ENCODE peak calls at places on chromosomes 2 and 18, in seven cellular contexts. One of them, this sample, is unnamed. For H3K27me3, the result is how much of the 10 kb centered on the place peaks cover.

GRCh38 chr2:56185582-56186046 is 1.8 kb downstream of the CCDC85A start:
- DNase-seq in GM23338: peak
- DNase-seq in MM.1S: no peak
- DNase-seq in lower lobe of right lung: peak
- DNase-seq in WERI-Rb-1: peak
- DNase-seq in CD8-positive, alpha-beta memory T cell: no peak
- DNase-seq in GM23248: peak
- DNase-seq in this sample: peak

GRCh38 chr2:197322729-197323720 is 12.4 kb upstream of the ANKRD44 start:
- DNase-seq in GM23338: peak
- DNase-seq in MM.1S: no peak
- DNase-seq in lower lobe of right lung: no peak
- DNase-seq in WERI-Rb-1: no peak
- DNase-seq in CD8-positive, alpha-beta memory T cell: peak
- DNase-seq in GM23248: no peak
- DNase-seq in this sample: no peak

GRCh38 chr18:57353940-57354461 is 1.6 kb downstream of the ST8SIA3 start:
- DNase-seq in GM23338: peak
- DNase-seq in MM.1S: no peak
- DNase-seq in lower lobe of right lung: no peak
- DNase-seq in WERI-Rb-1: peak
- DNase-seq in CD8-positive, alpha-beta memory T cell: no peak
- DNase-seq in GM23248: peak
- DNase-seq in this sample: peak

GRCh38 chr2:45450633-45451032 is 160.4 kb downstream of the SRBD1 start:
- DNase-seq in GM23338: no peak
- DNase-seq in MM.1S: no peak
- DNase-seq in lower lobe of right lung: no peak
- DNase-seq in WERI-Rb-1: no peak
- DNase-seq in CD8-positive, alpha-beta memory T cell: no peak
- DNase-seq in GM23248: no peak
- DNase-seq in this sample: no peak

GRCh38 chr2:85678384-85678783 is 10.4 kb upstream of the SFTPB start:
- DNase-seq in GM23338: no peak
- DNase-seq in MM.1S: no peak
- DNase-seq in lower lobe of right lung: no peak
- DNase-seq in WERI-Rb-1: no peak
- DNase-seq in CD8-positive, alpha-beta memory T cell: no peak
- DNase-seq in GM23248: no peak
- DNase-seq in this sample: no peak

GRCh38 chr2:24432121-24432520 is 58.9 kb upstream of the NCOA1 start:
- DNase-seq in GM23338: no peak
- DNase-seq in MM.1S: no peak
- DNase-seq in lower lobe of right lung: no peak
- DNase-seq in WERI-Rb-1: no peak
- DNase-seq in CD8-positive, alpha-beta memory T cell: no peak
- DNase-seq in GM23248: no peak
- DNase-seq in this sample: no peak

GRCh38 chr2:205361272-205361671 is 321.0 kb upstream of the NRP2 start:
- DNase-seq in GM23338: no peak
- DNase-seq in MM.1S: no peak
- DNase-seq in lower lobe of right lung: no peak
- DNase-seq in WERI-Rb-1: no peak
- DNase-seq in CD8-positive, alpha-beta memory T cell: no peak
- DNase-seq in GM23248: peak
- DNase-seq in this sample: no peak

GRCh38 chr2:16773080-16773713 is 107.6 kb upstream of the CYRIA start:
- DNase-seq in GM23338: peak
- DNase-seq in MM.1S: peak
- DNase-seq in lower lobe of right lung: no peak
- DNase-seq in WERI-Rb-1: peak
- DNase-seq in CD8-positive, alpha-beta memory T cell: no peak
- DNase-seq in GM23248: peak
- DNase-seq in this sample: peak

GRCh38 chr2:40251146-40251545 is 200.7 kb downstream of the SLC8A1 start:
- DNase-seq in GM23338: peak
- DNase-seq in MM.1S: no peak
- DNase-seq in lower lobe of right lung: no peak
- DNase-seq in WERI-Rb-1: no peak
- DNase-seq in CD8-positive, alpha-beta memory T cell: no peak
- DNase-seq in GM23248: no peak
- DNase-seq in this sample: no peak

GRCh38 chr2:235666240-235666781 is 172.5 kb downstream of the AGAP1 start:
- DNase-seq in GM23338: peak
- DNase-seq in MM.1S: peak
- DNase-seq in lower lobe of right lung: no peak
- DNase-seq in WERI-Rb-1: peak
- DNase-seq in CD8-positive, alpha-beta memory T cell: no peak
- DNase-seq in GM23248: peak
- DNase-seq in this sample: peak

GRCh38 chr2:87403893-87404175 is 344.1 kb upstream of the PLGLB2 start:
- DNase-seq in GM23338: no peak
- DNase-seq in MM.1S: no peak
- DNase-seq in lower lobe of right lung: no peak
- DNase-seq in WERI-Rb-1: no peak
- DNase-seq in CD8-positive, alpha-beta memory T cell: no peak
- DNase-seq in GM23248: no peak
- DNase-seq in this sample: peak

GRCh38 chr2:240963065-240963375 is 35.4 kb upstream of the SNED1 start:
- DNase-seq in GM23338: no peak
- DNase-seq in MM.1S: no peak
- DNase-seq in lower lobe of right lung: peak
- DNase-seq in WERI-Rb-1: no peak
- DNase-seq in CD8-positive, alpha-beta memory T cell: no peak
- DNase-seq in GM23248: no peak
- DNase-seq in this sample: peak

GRCh38 chr18:77131652-77132368 is 773 bp downstream of the MBP start:
- DNase-seq in GM23338: peak
- DNase-seq in MM.1S: no peak
- DNase-seq in lower lobe of right lung: peak
- DNase-seq in WERI-Rb-1: no peak
- DNase-seq in CD8-positive, alpha-beta memory T cell: no peak
- DNase-seq in GM23248: peak
- DNase-seq in this sample: no peak

GRCh38 chr2:100104718-100105677 is 37.4 kb downstream of the AFF3 start:
- DNase-seq in GM23338: peak
- DNase-seq in MM.1S: no peak
- DNase-seq in lower lobe of right lung: no peak
- DNase-seq in WERI-Rb-1: peak
- DNase-seq in CD8-positive, alpha-beta memory T cell: peak
- DNase-seq in GM23248: peak
- DNase-seq in this sample: peak

GRCh38 chr18:50399582-50399981 is 24.7 kb downstream of the SKA1 start:
- DNase-seq in GM23338: no peak
- DNase-seq in MM.1S: no peak
- DNase-seq in lower lobe of right lung: no peak
- DNase-seq in WERI-Rb-1: no peak
- DNase-seq in CD8-positive, alpha-beta memory T cell: no peak
- DNase-seq in GM23248: no peak
- DNase-seq in this sample: no peak

GRCh38 chr2:117853316-117853715 is 38.8 kb downstream of the DDX18 start:
- DNase-seq in GM23338: no peak
- DNase-seq in MM.1S: no peak
- DNase-seq in lower lobe of right lung: no peak
- DNase-seq in WERI-Rb-1: no peak
- DNase-seq in CD8-positive, alpha-beta memory T cell: no peak
- DNase-seq in GM23248: no peak
- DNase-seq in this sample: no peak

GRCh38 chr2:117853873-117854272 is 39.4 kb downstream of the DDX18 start:
- DNase-seq in GM23338: no peak
- DNase-seq in MM.1S: no peak
- DNase-seq in lower lobe of right lung: no peak
- DNase-seq in WERI-Rb-1: no peak
- DNase-seq in CD8-positive, alpha-beta memory T cell: no peak
- DNase-seq in GM23248: no peak
- DNase-seq in this sample: no peak

GRCh38 chr2:117851969-117852368 is 37.5 kb downstream of the DDX18 start:
- DNase-seq in GM23338: no peak
- DNase-seq in MM.1S: no peak
- DNase-seq in lower lobe of right lung: no peak
- DNase-seq in WERI-Rb-1: no peak
- DNase-seq in CD8-positive, alpha-beta memory T cell: no peak
- DNase-seq in GM23248: no peak
- DNase-seq in this sample: no peak

GRCh38 chr2:117850461-117850860 is 36.0 kb downstream of the DDX18 start:
- DNase-seq in GM23338: no peak
- DNase-seq in MM.1S: no peak
- DNase-seq in lower lobe of right lung: no peak
- DNase-seq in WERI-Rb-1: no peak
- DNase-seq in CD8-positive, alpha-beta memory T cell: no peak
- DNase-seq in GM23248: no peak
- DNase-seq in this sample: no peak

DNA sequence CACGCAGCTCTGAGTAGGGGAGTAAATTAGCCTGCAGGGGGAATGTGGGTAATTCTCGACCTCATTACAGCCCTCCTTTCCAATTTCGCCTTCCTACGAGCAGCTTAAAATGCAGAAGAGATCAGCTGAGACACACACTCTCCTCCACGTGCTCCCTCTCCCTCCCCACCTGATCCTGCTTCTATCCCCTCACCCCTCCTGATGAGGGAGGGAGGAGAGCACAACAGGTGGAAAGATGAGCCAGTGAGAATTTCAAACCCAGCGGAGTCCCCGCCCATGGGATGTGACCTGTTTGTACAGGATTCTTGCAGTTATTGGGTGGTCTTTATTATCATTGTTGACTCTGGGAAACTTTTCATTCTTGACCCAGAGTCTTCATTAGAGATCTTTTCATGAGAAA is 35.5 kb downstream of the DDX18 start:
- DNase-seq in GM23338: peak
- DNase-seq in MM.1S: no peak
- DNase-seq in lower lobe of right lung: no peak
- DNase-seq in WERI-Rb-1: peak
- DNase-seq in CD8-positive, alpha-beta memory T cell: no peak
- DNase-seq in GM23248: no peak
- DNase-seq in this sample: peak
- H3K27me3 ChIP-seq in GM23338: under half
- H3K27me3 ChIP-seq in MM.1S: under half
- H3K27me3 ChIP-seq in lower lobe of right lung: under half
- H3K27me3 ChIP-seq in WERI-Rb-1: under half
- H3K27me3 ChIP-seq in CD8-positive, alpha-beta memory T cell: under half
- H3K27me3 ChIP-seq in GM23248: under half
- H3K27me3 ChIP-seq in this sample: under half

GRCh38 chr2:225367482-225367881 is 32.0 kb upstream of the NYAP2 start:
- DNase-seq in GM23338: peak
- DNase-seq in MM.1S: no peak
- DNase-seq in lower lobe of right lung: no peak
- DNase-seq in WERI-Rb-1: no peak
- DNase-seq in CD8-positive, alpha-beta memory T cell: no peak
- DNase-seq in GM23248: no peak
- DNase-seq in this sample: peak
- H3K27me3 ChIP-seq in GM23338: under half
- H3K27me3 ChIP-seq in MM.1S: under half
- H3K27me3 ChIP-seq in lower lobe of right lung: under half
- H3K27me3 ChIP-seq in WERI-Rb-1: under half
- H3K27me3 ChIP-seq in CD8-positive, alpha-beta memory T cell: under half
- H3K27me3 ChIP-seq in GM23248: under half
- H3K27me3 ChIP-seq in this sample: under half

DNA sequence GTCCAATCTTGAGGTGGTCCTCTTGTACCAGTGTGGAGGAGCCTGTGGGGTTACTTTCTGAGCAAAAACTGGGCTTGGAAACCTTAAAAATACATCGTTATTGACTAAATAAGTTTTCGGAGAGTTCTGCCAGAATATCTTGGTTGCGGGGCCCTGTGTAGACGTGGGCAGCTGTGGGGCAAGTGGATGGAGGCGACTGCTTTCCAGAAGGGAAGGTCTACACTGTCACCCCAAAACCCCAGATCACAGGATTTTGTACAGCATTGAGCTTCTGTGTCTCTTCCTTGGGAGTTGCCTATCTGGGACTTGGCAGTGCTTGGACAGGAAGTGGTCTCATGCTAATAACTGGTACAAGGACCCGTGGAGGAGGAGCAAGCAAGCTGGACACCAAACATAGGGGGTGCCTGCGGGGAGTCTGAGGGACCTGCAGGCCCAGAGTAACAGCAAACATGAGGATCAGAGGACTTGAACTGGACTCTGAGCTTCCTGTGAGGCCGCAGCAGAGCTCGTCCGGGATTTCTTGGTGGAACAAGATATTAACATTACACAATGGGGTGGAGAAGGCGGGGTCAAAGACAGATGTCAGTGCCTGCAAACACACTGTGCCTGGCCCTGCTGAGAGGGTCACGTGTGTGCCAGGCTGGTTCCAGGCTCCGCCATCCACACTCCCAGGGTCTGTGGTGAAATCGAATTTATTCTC is 48.0 kb upstream of the CTLA4 start:
- DNase-seq in GM23338: no peak
- DNase-seq in MM.1S: no peak
- DNase-seq in lower lobe of right lung: no peak
- DNase-seq in WERI-Rb-1: no peak
- DNase-seq in CD8-positive, alpha-beta memory T cell: no peak
- DNase-seq in GM23248: no peak
- DNase-seq in this sample: no peak
- H3K27me3 ChIP-seq in GM23338: under half
- H3K27me3 ChIP-seq in MM.1S: under half
- H3K27me3 ChIP-seq in lower lobe of right lung: under half
- H3K27me3 ChIP-seq in WERI-Rb-1: under half
- H3K27me3 ChIP-seq in CD8-positive, alpha-beta memory T cell: under half
- H3K27me3 ChIP-seq in GM23248: under half
- H3K27me3 ChIP-seq in this sample: under half

GRCh38 chr18:458016-458415 is 42.5 kb downstream of the COLEC12 start:
- DNase-seq in GM23338: no peak
- DNase-seq in MM.1S: no peak
- DNase-seq in lower lobe of right lung: no peak
- DNase-seq in WERI-Rb-1: no peak
- DNase-seq in CD8-positive, alpha-beta memory T cell: no peak
- DNase-seq in GM23248: no peak
- DNase-seq in this sample: no peak
- H3K27me3 ChIP-seq in GM23338: under half
- H3K27me3 ChIP-seq in MM.1S: under half
- H3K27me3 ChIP-seq in lower lobe of right lung: under half
- H3K27me3 ChIP-seq in WERI-Rb-1: under half
- H3K27me3 ChIP-seq in CD8-positive, alpha-beta memory T cell: under half
- H3K27me3 ChIP-seq in GM23248: under half
- H3K27me3 ChIP-seq in this sample: under half